ENCODE peak calls at places on chromosomes 11 and 22, in eight cellular contexts. O, D, A, H, Z, N, Q and L are unnamed samples.

GRCh38 chr22:43185860-43186261 is 1.1 kb downstream of the TTLL12 start:
- DNase-seq in O (no peak), A (no peak), D (peak), N (peak), H (peak), Z (no peak), Q (peak), L (peak)

GRCh38 chr22:49951001-49951677 is 9.4 kb upstream of the PIM3 start:
- DNase-seq in A (no peak), D (no peak), Q (no peak), Z (no peak), N (peak), H (no peak), O (no peak), L (no peak)

GRCh38 chr11:99934008-99934407 is 753.1 kb upstream of the ARHGAP42 start:
- DNase-seq in Q (no peak), N (no peak), D (no peak), Z (no peak), O (no peak), A (no peak), H (no peak), L (no peak)

GRCh38 chr11:6612008-6612815 is at the start of gene TAF10:
- DNase-seq in D (peak), Q (peak), Z (peak), A (peak), H (peak), O (peak), N (peak), L (peak)

GRCh38 chr22:24429411-24430365 is 2.3 kb downstream of the ADORA2A start:
- DNase-seq in Q (peak), O (no peak), A (no peak), D (peak), H (no peak), N (no peak), Z (no peak), L (no peak)

GRCh38 chr11:93525601-93526000 is 17.6 kb downstream of the SMCO4 start:
- DNase-seq in H (no peak), O (no peak), N (no peak), Q (no peak), A (no peak), Z (no peak), D (no peak), L (no peak)

GRCh38 chr11:126257764-126258163 is 10.9 kb downstream of the SRPRA start:
- DNase-seq in D (no peak), A (peak), N (no peak), Z (no peak), O (peak), H (no peak), Q (no peak), L (no peak)

GRCh38 chr11:107490836-107491235 is 33.2 kb upstream of the CWF19L2 start:
- DNase-seq in D (no peak), A (no peak), Q (no peak), O (no peak), H (no peak), N (no peak), Z (no peak), L (no peak)

GRCh38 chr11:78391424-78391823 is 26.2 kb downstream of the GAB2 start:
- DNase-seq in D (no peak), H (no peak), Z (no peak), N (no peak), Q (no peak), A (no peak), O (no peak), L (no peak)

GRCh38 chr11:100855466-100856067 is 168.5 kb downstream of the ARHGAP42 start:
- DNase-seq in O (no peak), D (peak), Q (peak), N (peak), Z (no peak), A (no peak), H (no peak), L (peak)

GRCh38 chr11:35059040-35059439 is 79.9 kb upstream of the CD44 start:
- DNase-seq in N (no peak), H (no peak), A (no peak), O (no peak), Z (no peak), D (no peak), Q (no peak), L (no peak)

GRCh38 chr11:109547356-109548027 is 125.5 kb downstream of the C11orf87 start:
- DNase-seq in O (peak), N (no peak), H (no peak), D (no peak), A (peak), Q (peak), Z (no peak), L (peak)

GRCh38 chr22:40449676-40450035 is 79.3 kb downstream of the SGSM3 start:
- DNase-seq in Q (peak), Z (no peak), N (no peak), H (no peak), D (no peak), O (peak), A (no peak), L (no peak)

GRCh38 chr11:116871248-116871647 is 33.8 kb upstream of the APOA1 start:
- DNase-seq in Q (no peak), A (no peak), Z (peak), H (no peak), O (peak), D (no peak), N (no peak), L (no peak)

GRCh38 chr22:50326959-50327710 is at the start of gene DENND6B:
- DNase-seq in D (peak), O (no peak), N (peak), Q (peak), Z (no peak), A (peak), H (peak), L (peak)

GRCh38 chr22:35900483-35901168 is 128.0 kb downstream of the RBFOX2 start:
- DNase-seq in A (no peak), Z (no peak), D (no peak), Q (no peak), H (no peak), O (no peak), N (no peak), L (no peak)